ENCODE peak calls at places on chromosomes 1 and 21, in ten cellular contexts. L is CD4-positive, alpha-beta T cell; I is A549; R is PC-3; D is astrocyte of the cerebellum; Z is glutamatergic neuron; V is mucosa of descending colon; M is adrenal gland; A is left ventricle myocardium inferior; B is tibial artery. T is an unnamed sample.

GRCh38 chr1:100736324-100736723 is 16.8 kb downstream of the VCAM1 start:
- DNase-seq in Z (no peak), M (no peak), I (no peak), A (no peak), R (no peak), D (peak; percentile 51), L (no peak), B (no peak), V (no peak), T (no peak)

GRCh38 chr1:192550922-192551534 is 24.5 kb upstream of the RGS1 start:
- DNase-seq in I (no peak), B (no peak), M (no peak), A (no peak), D (peak; percentile 89), V (no peak), R (peak; percentile 89), L (no peak), Z (no peak), T (no peak)

GRCh38 chr1:56106551-56107277 is 472.6 kb downstream of the PLPP3 start:
- DNase-seq in M (no peak), D (no peak), R (no peak), V (no peak), I (no peak), A (no peak), Z (no peak), L (no peak), B (no peak), T (no peak)

GRCh38 chr1:224565186-224565585 is 50.9 kb upstream of the CNIH3 start:
- DNase-seq in M (peak; percentile 72), R (peak; percentile 99), V (no peak), L (no peak), A (no peak), B (no peak), D (peak; percentile 45), Z (no peak), I (peak; percentile 62), T (peak; percentile 88)

GRCh38 chr1:35047188-35047858 is 15.6 kb upstream of the ZMYM6 start:
- DNase-seq in R (peak; percentile 64), M (no peak), L (no peak), D (peak; percentile 64), V (no peak), A (no peak), I (no peak), Z (no peak), B (no peak), T (no peak)

GRCh38 chr1:1083181-1084027 is 9.3 kb upstream of the RNF223 start:
- DNase-seq in R (no peak), V (peak; percentile 15), M (no peak), L (no peak), Z (no peak), D (no peak), A (peak; percentile 12), I (no peak), B (peak; percentile 59), T (no peak)

GRCh38 chr1:75471245-75471644 is 139.7 kb downstream of the SLC44A5 start:
- DNase-seq in V (no peak), Z (no peak), B (no peak), M (no peak), I (no peak), D (no peak), L (no peak), R (no peak), A (no peak), T (no peak)

GRCh38 chr21:43900690-43901089 is 35.7 kb downstream of the AGPAT3 start:
- DNase-seq in A (no peak), V (no peak), M (no peak), Z (no peak), B (peak; percentile 20), D (no peak), L (no peak), I (no peak), R (no peak), T (no peak)

GRCh38 chr1:147635342-147635741 is 35.0 kb downstream of the ACP6 start:
- DNase-seq in I (no peak), R (no peak), A (no peak), V (no peak), Z (no peak), L (no peak), D (no peak), B (no peak), M (no peak), T (no peak)

GRCh38 chr21:17819878-17820232 is 699 bp upstream of the C21orf91 start:
- DNase-seq in B (no peak), M (no peak), A (no peak), R (no peak), D (no peak), Z (peak; percentile 19), I (no peak), L (no peak), V (no peak), T (peak; percentile 46)

GRCh38 chr1:42173155-42173933 is 8.8 kb upstream of the GUCA2A start:
- DNase-seq in Z (peak; percentile 88), L (peak; percentile 63), I (peak; percentile 28), V (peak; percentile 76), B (no peak), A (peak; percentile 70), R (peak; percentile 56), D (no peak), M (peak; percentile 66), T (no peak)

GRCh38 chr21:41899431-41900202 is 20.5 kb upstream of the PRDM15 start:
- DNase-seq in Z (no peak), V (no peak), D (no peak), R (no peak), I (no peak), B (no peak), M (no peak), A (no peak), L (peak; percentile 31), T (no peak)

GRCh38 chr1:154849645-154850131 is 20.4 kb downstream of the KCNN3 start:
- DNase-seq in M (no peak), B (no peak), A (no peak), I (no peak), L (no peak), D (no peak), V (no peak), R (no peak), Z (no peak), T (no peak)

GRCh38 chr21:42063206-42063577 is 7.9 kb upstream of the UMODL1 start:
- DNase-seq in B (no peak), M (peak; percentile 45), L (peak; percentile 20), Z (no peak), R (no peak), A (no peak), V (peak; percentile 66), I (no peak), D (no peak), T (no peak)

GRCh38 chr1:84842748-84843231 is 50.2 kb downstream of the LPAR3 start:
- DNase-seq in B (no peak), Z (no peak), A (no peak), R (no peak), D (no peak), I (no peak), M (no peak), V (no peak), L (no peak), T (no peak)

GRCh38 chr1:210373878-210374599 is 45.3 kb downstream of the HHAT start:
- DNase-seq in V (peak; percentile 27), L (peak; percentile 44), D (peak; percentile 90), B (no peak), A (no peak), M (peak; percentile 88), Z (peak; percentile 79), I (peak; percentile 80), R (peak; percentile 96), T (peak; percentile 54)

GRCh38 chr1:14516974-14517812 is 81.3 kb upstream of the KAZN start:
- DNase-seq in B (no peak), V (no peak), M (peak; percentile 48), Z (no peak), D (peak; percentile 59), I (no peak), L (no peak), R (peak; percentile 96), A (no peak), T (no peak)

GRCh38 chr1:232780354-232780753 is 24.9 kb upstream of the MAP10 start:
- DNase-seq in L (no peak), V (no peak), B (no peak), A (no peak), R (no peak), D (no peak), I (no peak), Z (no peak), M (no peak), T (no peak)

GRCh38 chr1:37286881-37287280 is 187.5 kb upstream of the ZC3H12A start:
- DNase-seq in Z (no peak), M (no peak), R (no peak), I (no peak), D (no peak), B (no peak), A (no peak), V (no peak), L (no peak), T (no peak)
- TF ChIP-seq CTCF in Z (no peak), M (no peak), R (no peak), I (no peak), D (no peak), B (no peak), A (no peak), V (no peak), L (no peak), T (no peak)

GRCh38 chr1:43454270-43455011 is 710 bp upstream of the HYI start:
- DNase-seq in R (peak; percentile 93), B (peak; percentile 86), D (peak; percentile 44), I (no peak), L (peak; percentile 52), Z (peak; percentile 70), V (peak; percentile 78), M (peak; percentile 88), A (peak; percentile 67), T (no peak)
- TF ChIP-seq CTCF in R (no peak), B (peak; percentile 20), D (no peak), I (no peak), L (no peak), Z (no peak), V (no peak), M (peak; percentile 30), A (peak; percentile 39), T (no peak)

GRCh38 chr1:5451671-5452070 is 540.6 kb downstream of the NPHP4 start:
- DNase-seq in V (no peak), M (no peak), D (no peak), B (no peak), A (no peak), R (no peak), L (no peak), Z (no peak), I (no peak), T (no peak)

GRCh38 chr1:5444365-5444890 is 547.8 kb downstream of the NPHP4 start:
- DNase-seq in B (no peak), I (no peak), D (no peak), R (no peak), M (no peak), A (no peak), V (no peak), L (no peak), Z (no peak), T (no peak)

GRCh38 chr1:5447479-5448070 is 544.6 kb downstream of the NPHP4 start:
- DNase-seq in V (peak; percentile 49), R (no peak), I (no peak), B (no peak), Z (no peak), L (no peak), M (no peak), D (no peak), A (no peak), T (no peak)

GRCh38 chr1:5448486-5448885 is 543.7 kb downstream of the NPHP4 start:
- DNase-seq in V (no peak), R (no peak), Z (no peak), A (no peak), D (no peak), M (no peak), B (no peak), I (no peak), L (peak; percentile 17), T (no peak)
- TF ChIP-seq CTCF in V (no peak), R (no peak), Z (no peak), A (no peak), D (no peak), M (no peak), B (no peak), I (no peak), L (peak; percentile 15), T (no peak)

GRCh38 chr1:241423541-241424479 is 66.8 kb upstream of the RGS7 start:
- DNase-seq in A (no peak), L (no peak), I (peak; percentile 8), M (peak; percentile 27), R (peak; percentile 74), D (no peak), V (peak; percentile 34), B (no peak), Z (peak; percentile 67), T (no peak)
- TF ChIP-seq CTCF in A (no peak), L (no peak), I (no peak), M (no peak), R (peak; percentile 70), D (peak; percentile 12), V (no peak), B (no peak), Z (no peak), T (no peak)